ENCODE peak calls at places on chromosome 21, in nine cellular contexts. T, H, O, S, X, M, C, E and P are unnamed samples.

GRCh38 chr21:45935628-45936027 is 45.9 kb upstream of the COL6A1 start:
- DNase-seq in T (peak; percentile 30), H (no peak), O (peak; percentile 70), S (no peak), X (no peak), M (no peak), C (no peak), E (peak; percentile 63), P (no peak)

GRCh38 chr21:45973475-45974072 is 8.0 kb upstream of the COL6A1 start:
- DNase-seq in T (peak; percentile 88), H (peak; percentile 68), O (peak; percentile 88), S (peak; percentile 76), X (peak; percentile 88), M (peak; percentile 77), C (peak; percentile 90), E (peak; percentile 87), P (peak; percentile 62)

GRCh38 chr21:34997295-34997694 is 51.8 kb downstream of the RUNX1 start:
- DNase-seq in T (no peak), H (no peak), O (no peak), S (no peak), X (no peak), M (no peak), C (no peak), E (no peak), P (no peak)

GRCh38 chr21:39908265-39908923 is 41.2 kb downstream of the PCP4 start:
- DNase-seq in T (no peak), H (no peak), O (no peak), S (no peak), X (no peak), M (no peak), C (no peak), E (no peak), P (no peak)

GRCh38 chr21:36237441-36237840 is 80.8 kb downstream of the DOP1B start:
- DNase-seq in T (no peak), H (no peak), O (no peak), S (no peak), X (no peak), M (no peak), C (no peak), E (no peak), P (no peak)

GRCh38 chr21:14673649-14674048 is 127.5 kb upstream of the SAMSN1 start:
- DNase-seq in T (no peak), H (no peak), O (no peak), S (no peak), X (no peak), M (no peak), C (no peak), E (no peak), P (no peak)

GRCh38 chr21:31220567-31220966 is 123.5 kb downstream of the TIAM1 start:
- DNase-seq in T (no peak), H (no peak), O (peak; percentile 26), S (no peak), X (no peak), M (no peak), C (no peak), E (peak; percentile 24), P (no peak)

GRCh38 chr21:16262109-16262508 is 532.3 kb downstream of the USP25 start:
- DNase-seq in T (no peak), H (no peak), O (no peak), S (no peak), X (no peak), M (no peak), C (no peak), E (no peak), P (no peak)

GRCh38 chr21:25313891-25314646 is 293.2 kb downstream of the MRPL39 start:
- DNase-seq in T (no peak), H (no peak), O (peak; percentile 70), S (no peak), X (no peak), M (no peak), C (no peak), E (peak; percentile 67), P (no peak)

GRCh38 chr21:26055841-26056264 is 114.7 kb downstream of the APP start:
- DNase-seq in T (no peak), H (no peak), O (no peak), S (no peak), X (no peak), M (no peak), C (no peak), E (no peak), P (no peak)

GRCh38 chr21:26941436-26941835 is 25.5 kb downstream of the ADAMTS5 start:
- DNase-seq in T (no peak), H (no peak), O (no peak), S (no peak), X (no peak), M (no peak), C (no peak), E (peak; percentile 63), P (no peak)

DNA sequence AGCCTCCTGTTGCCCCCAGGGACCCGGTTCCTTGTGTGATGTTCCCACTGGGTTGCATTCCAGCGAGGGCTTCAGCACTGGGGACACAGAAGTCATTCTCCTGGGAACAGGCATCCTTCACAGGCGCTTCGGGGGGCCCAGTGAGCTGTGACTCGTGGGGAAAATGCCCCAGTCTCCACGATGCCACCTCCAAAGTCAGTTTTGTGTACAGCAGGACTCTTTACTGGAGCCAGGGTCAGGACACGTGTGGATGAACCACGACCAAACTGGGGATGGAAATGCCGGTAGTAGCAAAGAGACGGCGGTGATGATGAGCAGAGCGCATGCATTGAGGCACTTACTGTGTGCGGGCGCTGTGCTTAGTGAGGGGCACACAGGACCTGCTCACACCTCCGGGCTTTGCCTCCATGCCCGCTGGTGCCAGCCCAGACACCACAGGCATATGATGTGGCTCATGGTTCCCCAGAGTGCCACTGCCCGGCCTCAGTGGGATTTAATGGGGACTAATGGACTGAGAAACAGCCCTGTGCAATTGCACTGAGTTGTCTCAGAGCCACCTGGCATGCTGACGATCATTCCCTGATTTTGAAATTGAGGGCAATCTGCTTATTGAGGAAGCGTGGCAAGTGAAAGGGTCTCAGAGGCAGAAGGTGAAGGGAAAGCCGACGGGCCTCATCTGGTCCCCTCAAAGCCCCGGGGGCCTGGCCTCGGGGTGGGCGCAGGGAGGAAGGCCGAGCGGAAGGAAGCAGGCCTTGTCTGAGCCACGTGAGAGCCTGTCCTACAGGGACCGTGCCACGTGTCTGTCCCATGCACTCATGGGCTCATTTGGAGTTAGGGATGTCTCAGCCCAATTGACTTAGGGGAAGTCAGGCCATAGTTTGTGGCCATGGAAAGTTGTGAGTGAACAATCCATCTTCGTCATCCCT is 91.4 kb downstream of the PDE9A start:
- DNase-seq in T (no peak), H (no peak), O (no peak), S (no peak), X (no peak), M (no peak), C (no peak), E (no peak), P (no peak)
- H3K4me1 ChIP-seq in T (no peaks in the 10 kb centered on the region), H (no peaks in the 10 kb centered on the region), O (no peaks in the 10 kb centered on the region), S (peaks cover 21% of the 10 kb centered on the region), X (peaks cover 11% of the 10 kb centered on the region), M (no peaks in the 10 kb centered on the region), C (peaks cover 3% of the 10 kb centered on the region), E (no peaks in the 10 kb centered on the region), P (peaks cover 17% of the 10 kb centered on the region)

GRCh38 chr21:44919913-44920693 is 596 bp downstream of the ITGB2 start:
- DNase-seq in T (peak; percentile 49), H (no peak), O (no peak), S (no peak), X (no peak), M (no peak), C (no peak), E (no peak), P (no peak)
- H3K4me1 ChIP-seq in T (no peaks in the 10 kb centered on the region), H (peaks cover 17% of the 10 kb centered on the region), O (no peaks in the 10 kb centered on the region), S (peaks cover 3% of the 10 kb centered on the region), X (no peaks in the 10 kb centered on the region), M (no peaks in the 10 kb centered on the region), C (no peaks in the 10 kb centered on the region), E (no peaks in the 10 kb centered on the region), P (no peaks in the 10 kb centered on the region)

DNA sequence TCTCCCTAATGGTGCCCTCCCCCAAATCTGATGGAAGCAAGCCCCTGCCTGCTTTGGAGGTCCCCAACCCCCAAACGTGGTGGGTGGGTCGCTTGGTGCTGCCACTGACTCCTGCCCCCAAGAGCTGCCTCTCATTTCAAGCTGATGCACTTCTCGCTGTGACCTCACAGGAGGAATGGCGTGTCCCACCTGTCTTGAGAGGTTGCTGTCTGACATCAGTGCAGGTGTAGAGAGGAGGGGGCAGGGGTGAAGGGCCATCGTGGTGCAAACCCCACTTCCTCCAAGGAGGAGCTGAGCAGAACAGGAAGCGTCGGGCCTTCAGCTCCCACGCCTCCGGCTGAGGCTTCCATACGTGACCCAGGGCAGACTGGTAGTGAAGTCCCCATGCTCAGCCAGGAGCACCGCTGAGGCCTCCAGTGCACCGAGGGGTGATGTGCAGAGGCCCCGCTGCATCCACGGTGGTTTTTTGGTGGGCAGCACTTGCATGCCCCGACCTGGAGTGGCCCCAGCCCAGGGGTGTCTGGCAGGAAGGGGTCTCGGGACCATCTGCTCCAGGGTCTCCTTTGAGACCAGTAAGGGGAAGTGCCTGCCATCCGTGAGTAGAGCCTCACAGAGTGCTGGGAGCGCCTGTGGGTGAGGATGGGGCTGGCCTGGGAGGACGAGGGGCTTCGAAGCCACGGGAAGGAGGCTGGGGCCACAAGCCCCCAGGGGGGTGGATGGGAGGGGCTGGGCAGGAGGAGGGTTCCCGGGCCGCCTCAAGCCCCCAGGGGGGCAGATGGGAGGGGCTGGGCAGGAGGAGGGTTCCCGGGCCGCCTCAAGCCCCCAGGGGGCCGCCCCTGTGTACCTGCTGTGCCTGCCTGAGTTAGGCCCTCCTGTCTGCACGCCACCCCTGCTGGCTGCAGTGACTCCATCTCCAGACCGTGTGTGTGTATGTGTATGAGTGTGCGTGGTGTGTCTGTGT is 39.8 kb downstream of the WDR4 start:
- DNase-seq in T (peak; percentile 46), H (no peak), O (no peak), S (no peak), X (no peak), M (no peak), C (no peak), E (no peak), P (no peak)
- H3K4me1 ChIP-seq in T (no peaks in the 10 kb centered on the region), H (no peaks in the 10 kb centered on the region), O (no peaks in the 10 kb centered on the region), S (no peaks in the 10 kb centered on the region), X (peaks cover 3% of the 10 kb centered on the region), M (no peaks in the 10 kb centered on the region), C (no peaks in the 10 kb centered on the region), E (no peaks in the 10 kb centered on the region), P (no peaks in the 10 kb centered on the region)

GRCh38 chr21:23401278-23401677 is 2206.0 kb downstream of the MRPL39 start:
- DNase-seq in T (no peak), H (no peak), O (no peak), S (no peak), X (no peak), M (peak; percentile 44), C (no peak), E (no peak), P (no peak)

GRCh38 chr21:23394458-23394857 is 2212.8 kb downstream of the MRPL39 start:
- DNase-seq in T (no peak), H (no peak), O (no peak), S (no peak), X (no peak), M (no peak), C (no peak), E (no peak), P (no peak)

GRCh38 chr21:23402929-23403520 is 2204.3 kb downstream of the MRPL39 start:
- DNase-seq in T (no peak), H (no peak), O (no peak), S (no peak), X (no peak), M (no peak), C (no peak), E (no peak), P (no peak)

DNA sequence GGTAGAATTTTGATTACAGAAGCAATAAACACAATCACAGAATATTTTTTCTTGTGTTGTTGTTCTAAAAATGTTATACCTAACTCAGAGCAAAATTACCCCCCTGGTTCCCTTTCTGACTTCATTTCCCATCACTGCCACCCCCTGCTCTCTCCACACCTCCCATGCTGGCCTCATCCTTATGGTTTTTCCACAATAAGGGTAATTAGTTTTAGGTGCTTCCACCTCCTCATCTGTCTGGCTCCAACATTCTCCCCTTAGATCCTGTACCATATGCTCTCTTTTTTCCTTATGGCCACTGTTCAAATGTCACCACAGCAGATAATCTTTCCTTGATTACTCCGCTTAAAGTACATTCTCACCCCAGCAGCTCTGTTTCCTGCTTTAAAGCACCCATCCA is 2208.6 kb downstream of the MRPL39 start:
- DNase-seq in T (no peak), H (no peak), O (no peak), S (no peak), X (no peak), M (no peak), C (no peak), E (no peak), P (no peak)
- H3K4me1 ChIP-seq in T (no peaks in the 10 kb centered on the region), H (no peaks in the 10 kb centered on the region), O (no peaks in the 10 kb centered on the region), S (no peaks in the 10 kb centered on the region), X (no peaks in the 10 kb centered on the region), M (no peaks in the 10 kb centered on the region), C (no peaks in the 10 kb centered on the region), E (no peaks in the 10 kb centered on the region), P (no peaks in the 10 kb centered on the region)